ENCODE peak calls at places on chromosomes 11 and 22, in five cellular contexts. One of them, this sample, is unnamed.

GRCh38 chr22:22203048-22203971 is 41.3 kb upstream of the VPREB1 start:
- DNase-seq in mammary epithelial cell: no peak
- DNase-seq in cardiac muscle cell: no peak
- DNase-seq in lower lobe of right lung: no peak
- DNase-seq in CD8-positive, alpha-beta T cell: no peak
- DNase-seq in this sample: no peak

GRCh38 chr22:37284807-37285355 is 2.6 kb downstream of the CYTH4 start:
- DNase-seq in mammary epithelial cell: no peak
- DNase-seq in cardiac muscle cell: peak
- DNase-seq in lower lobe of right lung: peak
- DNase-seq in CD8-positive, alpha-beta T cell: peak
- DNase-seq in this sample: no peak

GRCh38 chr11:5449432-5449831 is 309 bp downstream of the OR51I2 start:
- DNase-seq in mammary epithelial cell: no peak
- DNase-seq in cardiac muscle cell: no peak
- DNase-seq in lower lobe of right lung: no peak
- DNase-seq in CD8-positive, alpha-beta T cell: no peak
- DNase-seq in this sample: no peak

GRCh38 chr11:116930177-116930576 is 92.8 kb upstream of the APOA1 start:
- DNase-seq in mammary epithelial cell: peak
- DNase-seq in cardiac muscle cell: peak
- DNase-seq in lower lobe of right lung: no peak
- DNase-seq in CD8-positive, alpha-beta T cell: peak
- DNase-seq in this sample: no peak

GRCh38 chr11:73381589-73381988 is 5.4 kb downstream of the RELT start:
- DNase-seq in mammary epithelial cell: no peak
- DNase-seq in cardiac muscle cell: no peak
- DNase-seq in lower lobe of right lung: peak
- DNase-seq in CD8-positive, alpha-beta T cell: no peak
- DNase-seq in this sample: no peak

GRCh38 chr11:44267366-44268072 is 42.4 kb downstream of the ALX4 start:
- DNase-seq in mammary epithelial cell: no peak
- DNase-seq in cardiac muscle cell: no peak
- DNase-seq in lower lobe of right lung: no peak
- DNase-seq in CD8-positive, alpha-beta T cell: no peak
- DNase-seq in this sample: no peak

GRCh38 chr11:48105096-48105990 is 111.3 kb upstream of the OR4B1 start:
- DNase-seq in mammary epithelial cell: no peak
- DNase-seq in cardiac muscle cell: no peak
- DNase-seq in lower lobe of right lung: no peak
- DNase-seq in CD8-positive, alpha-beta T cell: peak
- DNase-seq in this sample: no peak

GRCh38 chr11:85955531-85955930 is 100.3 kb downstream of the CCDC83 start:
- DNase-seq in mammary epithelial cell: no peak
- DNase-seq in cardiac muscle cell: peak
- DNase-seq in lower lobe of right lung: no peak
- DNase-seq in CD8-positive, alpha-beta T cell: no peak
- DNase-seq in this sample: no peak

GRCh38 chr22:45511847-45512261 is 9.2 kb downstream of the FBLN1 start:
- DNase-seq in mammary epithelial cell: no peak
- DNase-seq in cardiac muscle cell: peak
- DNase-seq in lower lobe of right lung: no peak
- DNase-seq in CD8-positive, alpha-beta T cell: no peak
- DNase-seq in this sample: peak

GRCh38 chr11:114208371-114208770 is 87.8 kb upstream of the NNMT start:
- DNase-seq in mammary epithelial cell: no peak
- DNase-seq in cardiac muscle cell: no peak
- DNase-seq in lower lobe of right lung: no peak
- DNase-seq in CD8-positive, alpha-beta T cell: peak
- DNase-seq in this sample: no peak

GRCh38 chr11:59283825-59284772 is 71.4 kb upstream of the MPEG1 start:
- DNase-seq in mammary epithelial cell: peak
- DNase-seq in cardiac muscle cell: peak
- DNase-seq in lower lobe of right lung: no peak
- DNase-seq in CD8-positive, alpha-beta T cell: peak
- DNase-seq in this sample: peak

GRCh38 chr11:77073328-77074001 is 6.7 kb downstream of the CAPN5 start:
- DNase-seq in mammary epithelial cell: peak
- DNase-seq in cardiac muscle cell: peak
- DNase-seq in lower lobe of right lung: peak
- DNase-seq in CD8-positive, alpha-beta T cell: peak
- DNase-seq in this sample: peak

GRCh38 chr11:59680287-59681154 is 11.7 kb upstream of the PATL1 start:
- DNase-seq in mammary epithelial cell: peak
- DNase-seq in cardiac muscle cell: peak
- DNase-seq in lower lobe of right lung: peak
- DNase-seq in CD8-positive, alpha-beta T cell: peak
- DNase-seq in this sample: peak

GRCh38 chr11:35179466-35180135 is 40.6 kb downstream of the CD44 start:
- DNase-seq in mammary epithelial cell: no peak
- DNase-seq in cardiac muscle cell: no peak
- DNase-seq in lower lobe of right lung: no peak
- DNase-seq in CD8-positive, alpha-beta T cell: no peak
- DNase-seq in this sample: no peak

GRCh38 chr11:67561971-67562560 is 21.5 kb upstream of the GSTP1 start:
- DNase-seq in mammary epithelial cell: no peak
- DNase-seq in cardiac muscle cell: no peak
- DNase-seq in lower lobe of right lung: no peak
- DNase-seq in CD8-positive, alpha-beta T cell: no peak
- DNase-seq in this sample: no peak

GRCh38 chr11:131223198-131223975 is 147.0 kb upstream of the NTM start:
- DNase-seq in mammary epithelial cell: no peak
- DNase-seq in cardiac muscle cell: no peak
- DNase-seq in lower lobe of right lung: no peak
- DNase-seq in CD8-positive, alpha-beta T cell: no peak
- DNase-seq in this sample: no peak

GRCh38 chr11:131218542-131218941 is 151.9 kb upstream of the NTM start:
- DNase-seq in mammary epithelial cell: no peak
- DNase-seq in cardiac muscle cell: no peak
- DNase-seq in lower lobe of right lung: no peak
- DNase-seq in CD8-positive, alpha-beta T cell: no peak
- DNase-seq in this sample: no peak

DNA sequence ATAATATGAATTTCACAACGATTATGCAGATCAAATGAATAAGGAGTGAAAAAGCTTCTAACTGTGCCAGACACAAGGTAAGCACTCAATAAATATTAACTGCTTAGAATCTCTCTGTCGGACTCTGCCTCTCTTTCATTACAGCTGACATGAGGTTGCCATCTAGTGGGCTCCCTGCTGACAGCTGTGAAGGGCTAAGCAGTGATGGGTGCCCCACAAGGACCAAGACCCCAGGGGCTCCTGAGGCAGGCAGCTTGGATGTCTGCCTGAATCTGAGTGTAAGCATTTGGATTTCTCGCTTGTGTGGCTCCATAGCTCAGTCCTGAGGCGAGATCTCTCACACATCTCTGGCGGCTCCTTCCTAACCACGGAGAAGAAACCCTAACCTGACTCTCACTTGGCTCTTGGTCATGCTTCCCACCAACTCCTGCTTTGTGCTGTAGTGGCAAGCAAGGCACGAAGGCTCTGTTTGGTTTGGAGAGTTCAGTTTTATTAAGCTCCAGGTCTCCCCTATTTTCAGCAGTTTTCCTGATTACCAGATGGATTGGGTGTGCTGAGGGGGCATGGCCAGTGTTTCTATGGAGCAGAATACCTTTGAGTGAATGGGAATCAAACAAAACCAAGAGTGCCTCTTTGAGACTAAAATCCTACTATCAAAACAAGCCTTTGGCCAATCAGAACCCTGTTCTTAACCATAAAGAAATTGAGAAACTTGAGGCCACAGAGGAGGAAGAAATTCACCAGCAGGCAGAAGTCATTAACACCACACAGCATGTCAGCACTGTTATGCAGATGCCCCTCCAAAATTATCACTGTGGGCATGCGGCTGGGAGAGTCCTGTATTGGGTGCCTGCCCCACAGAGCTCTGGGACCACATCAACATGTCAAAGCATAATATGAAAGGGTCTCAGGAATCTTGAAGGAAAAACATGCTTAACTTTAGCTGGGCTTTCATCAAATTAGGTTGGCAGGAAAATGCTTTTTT is 152.8 kb upstream of the NTM start:
- DNase-seq in mammary epithelial cell: no peak
- DNase-seq in cardiac muscle cell: no peak
- DNase-seq in lower lobe of right lung: no peak
- DNase-seq in CD8-positive, alpha-beta T cell: no peak
- DNase-seq in this sample: no peak
- TF ChIP-seq CTCF in mammary epithelial cell: peak
- TF ChIP-seq CTCF in cardiac muscle cell: no peak
- TF ChIP-seq CTCF in lower lobe of right lung: no peak
- TF ChIP-seq CTCF in CD8-positive, alpha-beta T cell: no peak
- TF ChIP-seq CTCF in this sample: no peak

DNA sequence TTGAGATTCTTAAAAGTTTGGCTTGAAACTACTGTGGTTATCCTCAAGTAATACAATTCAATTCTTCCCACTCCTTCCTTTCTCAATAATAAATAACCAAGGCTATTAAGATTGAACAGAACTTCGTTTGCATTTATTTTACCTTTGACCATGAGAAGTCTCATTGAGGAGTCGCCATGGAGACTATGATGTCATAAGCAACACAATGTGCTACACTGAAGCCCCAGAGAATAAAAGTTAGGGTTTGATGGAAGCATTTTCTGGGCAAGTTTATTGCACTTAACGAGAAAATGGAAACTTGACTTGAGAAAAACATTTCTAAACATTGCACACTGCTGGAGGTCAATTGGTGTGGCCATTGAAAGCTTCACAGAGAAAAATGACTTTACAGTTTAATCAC is 121.5 kb downstream of the FAM76B start:
- DNase-seq in mammary epithelial cell: no peak
- DNase-seq in cardiac muscle cell: no peak
- DNase-seq in lower lobe of right lung: no peak
- DNase-seq in CD8-positive, alpha-beta T cell: no peak
- DNase-seq in this sample: no peak
- TF ChIP-seq CTCF in mammary epithelial cell: no peak
- TF ChIP-seq CTCF in cardiac muscle cell: no peak
- TF ChIP-seq CTCF in lower lobe of right lung: no peak
- TF ChIP-seq CTCF in CD8-positive, alpha-beta T cell: no peak
- TF ChIP-seq CTCF in this sample: no peak

GRCh38 chr11:28738549-28738948 is 630.4 kb downstream of the METTL15 start:
- DNase-seq in mammary epithelial cell: peak
- DNase-seq in cardiac muscle cell: no peak
- DNase-seq in lower lobe of right lung: no peak
- DNase-seq in CD8-positive, alpha-beta T cell: no peak
- DNase-seq in this sample: no peak

GRCh38 chr11:28736256-28736655 is 628.1 kb downstream of the METTL15 start:
- DNase-seq in mammary epithelial cell: no peak
- DNase-seq in cardiac muscle cell: no peak
- DNase-seq in lower lobe of right lung: no peak
- DNase-seq in CD8-positive, alpha-beta T cell: no peak
- DNase-seq in this sample: no peak

GRCh38 chr11:28743101-28743550 is 634.9 kb downstream of the METTL15 start:
- DNase-seq in mammary epithelial cell: peak
- DNase-seq in cardiac muscle cell: no peak
- DNase-seq in lower lobe of right lung: no peak
- DNase-seq in CD8-positive, alpha-beta T cell: no peak
- DNase-seq in this sample: no peak

GRCh38 chr11:28735511-28735910 is 627.3 kb downstream of the METTL15 start:
- DNase-seq in mammary epithelial cell: no peak
- DNase-seq in cardiac muscle cell: no peak
- DNase-seq in lower lobe of right lung: no peak
- DNase-seq in CD8-positive, alpha-beta T cell: no peak
- DNase-seq in this sample: no peak

GRCh38 chr11:28739489-28740280 is 631.5 kb downstream of the METTL15 start:
- DNase-seq in mammary epithelial cell: no peak
- DNase-seq in cardiac muscle cell: no peak
- DNase-seq in lower lobe of right lung: no peak
- DNase-seq in CD8-positive, alpha-beta T cell: no peak
- DNase-seq in this sample: no peak
- TF ChIP-seq CTCF in mammary epithelial cell: no peak
- TF ChIP-seq CTCF in cardiac muscle cell: no peak
- TF ChIP-seq CTCF in lower lobe of right lung: no peak
- TF ChIP-seq CTCF in CD8-positive, alpha-beta T cell: no peak
- TF ChIP-seq CTCF in this sample: no peak

DNA sequence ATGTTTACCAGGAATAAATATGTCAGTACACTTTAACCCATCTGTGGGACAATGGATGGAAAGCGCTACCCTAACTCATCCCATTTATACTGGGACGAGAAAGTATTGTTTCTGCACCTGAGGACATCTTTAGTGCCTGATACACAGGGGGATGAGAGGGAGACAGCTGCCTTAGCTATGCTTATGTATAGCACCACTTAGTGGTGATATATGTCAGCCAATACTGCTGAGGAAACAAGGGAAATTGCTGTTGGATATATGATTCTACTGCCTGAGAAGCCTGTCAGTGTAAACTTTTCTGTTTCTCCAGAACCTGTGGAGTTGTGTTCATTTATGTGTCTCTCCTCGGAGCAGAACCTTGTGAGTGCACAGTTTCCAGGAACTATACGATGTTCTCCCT is 13.3 kb upstream of the CEP295 start:
- DNase-seq in mammary epithelial cell: peak
- DNase-seq in cardiac muscle cell: peak
- DNase-seq in lower lobe of right lung: no peak
- DNase-seq in CD8-positive, alpha-beta T cell: no peak
- DNase-seq in this sample: no peak
- TF ChIP-seq CTCF in mammary epithelial cell: peak
- TF ChIP-seq CTCF in cardiac muscle cell: peak
- TF ChIP-seq CTCF in lower lobe of right lung: no peak
- TF ChIP-seq CTCF in CD8-positive, alpha-beta T cell: no peak
- TF ChIP-seq CTCF in this sample: peak

DNA sequence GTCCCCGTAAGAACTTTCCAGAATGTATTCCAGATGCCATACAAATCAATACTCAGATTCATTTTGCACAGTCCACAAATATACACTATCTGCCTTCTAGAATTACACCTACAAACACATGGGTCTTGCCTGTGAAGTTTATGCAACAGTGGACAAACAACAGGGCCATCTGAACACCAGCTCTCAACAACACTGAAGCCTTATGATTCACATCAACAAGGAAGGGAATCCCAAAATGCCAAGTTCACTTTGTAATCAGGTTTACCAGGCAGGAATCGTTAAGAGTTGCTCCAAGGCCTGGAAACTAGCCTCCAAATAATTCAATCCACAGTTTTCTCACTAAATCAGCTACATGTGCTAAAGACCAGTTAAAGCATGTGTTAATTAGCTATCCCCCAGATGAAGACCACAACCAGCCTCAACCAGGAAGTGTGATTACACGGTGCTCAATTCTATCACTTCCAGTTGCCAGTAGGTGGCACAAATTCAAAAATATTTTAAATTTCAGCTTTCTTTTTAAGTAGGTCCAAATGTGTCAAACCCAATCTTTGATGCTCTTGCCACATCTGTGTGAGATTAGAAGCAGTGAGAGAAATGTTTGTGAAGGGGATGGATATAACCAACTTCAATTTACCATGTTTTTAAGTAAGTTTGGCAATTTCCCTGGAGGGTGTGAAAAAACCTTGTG is 139.1 kb upstream of the BDNF start:
- DNase-seq in mammary epithelial cell: no peak
- DNase-seq in cardiac muscle cell: no peak
- DNase-seq in lower lobe of right lung: no peak
- DNase-seq in CD8-positive, alpha-beta T cell: no peak
- DNase-seq in this sample: no peak
- TF ChIP-seq CTCF in mammary epithelial cell: peak
- TF ChIP-seq CTCF in cardiac muscle cell: peak
- TF ChIP-seq CTCF in lower lobe of right lung: no peak
- TF ChIP-seq CTCF in CD8-positive, alpha-beta T cell: no peak
- TF ChIP-seq CTCF in this sample: no peak

GRCh38 chr11:17645190-17645970 is 74.0 kb upstream of the MYOD1 start:
- DNase-seq in mammary epithelial cell: no peak
- DNase-seq in cardiac muscle cell: no peak
- DNase-seq in lower lobe of right lung: no peak
- DNase-seq in CD8-positive, alpha-beta T cell: peak
- DNase-seq in this sample: no peak
- TF ChIP-seq CTCF in mammary epithelial cell: no peak
- TF ChIP-seq CTCF in cardiac muscle cell: no peak
- TF ChIP-seq CTCF in lower lobe of right lung: no peak
- TF ChIP-seq CTCF in CD8-positive, alpha-beta T cell: no peak
- TF ChIP-seq CTCF in this sample: no peak